ENCODE peak calls at places on chromosomes 11 and 22, in four cellular contexts. Y is K562, J is GM12878, M is HepG2. S is an unnamed sample.

GRCh38 chr11:34308049-34308692 is 49.6 kb downstream of the ABTB2 start:
- DNase-seq in Y (no peak), M (no peak), J (no peak), S (no peak)

GRCh38 chr11:134361241-134361640 is 29.5 kb downstream of the GLB1L2 start:
- DNase-seq in Y (no peak), J (no peak), M (no peak), S (peak)

GRCh38 chr11:31802990-31803812 is 7.9 kb downstream of the PAX6 start:
- DNase-seq in M (no peak), Y (no peak), J (no peak), S (peak)

GRCh38 chr22:23466351-23466750 is 113.7 kb downstream of the IGLL1 start:
- DNase-seq in M (no peak), J (no peak), Y (no peak), S (no peak)

GRCh38 chr11:14764899-14765527 is 121.4 kb downstream of the PDE3B start:
- DNase-seq in Y (peak), M (no peak), J (peak), S (no peak)

GRCh38 chr11:71251761-71252433 is 480 bp downstream of the SHANK2 start:
- DNase-seq in J (no peak), M (no peak), Y (peak), S (peak)

GRCh38 chr11:123235117-123235686 is 40.2 kb upstream of the CLMP start:
- DNase-seq in Y (peak), J (no peak), M (peak), S (peak)

GRCh38 chr11:21630934-21631478 is 561.9 kb upstream of the ANO5 start:
- DNase-seq in Y (no peak), J (peak), M (no peak), S (no peak)

GRCh38 chr22:33476716-33477115 is 418.5 kb upstream of the SYN3 start:
- DNase-seq in M (peak), Y (no peak), J (no peak), S (no peak)

GRCh38 chr11:1300569-1301187 is 8.8 kb downstream of the TOLLIP start:
- DNase-seq in Y (no peak), J (no peak), M (no peak), S (no peak)

GRCh38 chr11:126662055-126662790 is 306.7 kb downstream of the ST3GAL4 start:
- DNase-seq in M (no peak), J (no peak), Y (no peak), S (no peak)

GRCh38 chr11:62921201-62921572 is at the start of gene CHRM1:
- DNase-seq in J (no peak), Y (no peak), M (no peak), S (no peak)

GRCh38 chr22:17734197-17734596 is 40.1 kb downstream of the BID start:
- DNase-seq in Y (no peak), M (no peak), J (peak), S (no peak)

GRCh38 chr11:95404370-95404769 is 173.4 kb upstream of the SESN3 start:
- DNase-seq in Y (no peak), M (no peak), J (no peak), S (no peak)

GRCh38 chr11:19419813-19420212 is 179.1 kb upstream of the E2F8 start:
- DNase-seq in J (no peak), Y (no peak), M (no peak), S (no peak)

GRCh38 chr22:49764151-49764581 is 63.5 kb downstream of the BRD1 start:
- DNase-seq in Y (no peak), M (no peak), J (no peak), S (peak)

GRCh38 chr11:43989162-43989961 is 46.9 kb downstream of the C11orf96 start:
- DNase-seq in J (no peak), Y (no peak), M (no peak), S (no peak)

GRCh38 chr11:122812612-122813011 is 25.7 kb upstream of the CRTAM start:
- DNase-seq in Y (no peak), J (no peak), M (no peak), S (no peak)

GRCh38 chr11:79922641-79923040 is 481.8 kb upstream of the TENM4 start:
- DNase-seq in Y (no peak), M (no peak), J (no peak), S (no peak)

GRCh38 chr22:50587407-50587806 is 4.8 kb upstream of the CHKB start:
- DNase-seq in J (no peak), Y (no peak), M (no peak), S (no peak)

GRCh38 chr11:72191961-72192381 is at the start of gene FOLR1:
- DNase-seq in J (no peak), M (no peak), Y (peak), S (peak)

GRCh38 chr11:69295995-69296889 is 2.3 kb downstream of the MYEOV start:
- DNase-seq in J (no peak), M (peak), Y (no peak), S (no peak)

GRCh38 chr11:128624269-128625170 is 37.2 kb upstream of the ETS1 start:
- DNase-seq in M (no peak), Y (no peak), J (no peak), S (no peak)

GRCh38 chr11:520428-521178 is 13.6 kb upstream of the RNH1 start:
- DNase-seq in M (peak), Y (no peak), J (no peak), S (peak)

DNA sequence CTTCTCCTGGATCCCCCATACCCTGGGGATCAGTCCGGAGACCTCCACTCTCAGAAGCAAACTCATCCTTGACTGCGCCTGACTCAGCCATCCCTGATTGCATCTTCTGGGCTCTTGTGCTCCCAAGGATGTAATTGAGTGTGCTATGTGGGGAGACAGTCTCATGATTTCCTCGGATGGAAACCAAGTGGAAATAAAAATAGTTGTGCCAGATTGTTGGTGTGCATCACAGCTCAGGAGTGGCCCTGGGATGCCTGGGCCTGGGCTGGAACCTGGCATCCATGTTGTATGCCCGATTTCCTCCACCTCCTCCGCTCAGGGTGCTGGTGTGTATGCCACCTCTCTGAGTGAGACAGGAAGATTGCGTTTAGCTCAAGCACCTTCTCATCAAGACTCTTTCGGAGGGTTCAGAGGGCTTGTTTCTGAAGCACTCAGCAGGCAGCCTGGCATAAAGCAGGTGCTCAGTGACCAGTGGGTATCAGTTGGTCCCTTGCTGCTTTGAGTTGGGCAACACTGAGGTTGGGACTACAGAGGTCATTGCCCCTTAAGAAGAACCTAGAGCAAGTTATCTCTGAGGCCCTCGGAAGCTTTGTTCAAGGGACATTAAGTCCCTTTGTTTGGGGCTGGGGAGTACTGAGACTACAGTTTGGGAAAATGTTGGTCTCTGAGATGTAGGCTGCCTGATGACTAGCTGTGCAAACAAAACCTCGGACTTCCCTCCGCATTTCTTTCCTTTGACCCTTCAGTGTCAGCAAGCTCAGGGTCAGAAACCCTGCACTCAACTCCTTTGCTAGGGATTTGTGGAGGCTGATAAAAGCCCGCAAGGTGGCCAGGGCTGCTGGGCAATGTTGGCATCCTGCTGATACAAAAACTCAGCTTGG is 24.8 kb upstream of the MICAL2 start:
- DNase-seq in M (peak), J (no peak), Y (no peak), S (no peak)
- TF ChIP-seq MAX in M (no peak), J (no peak), Y (no peak), S (no peak)

GRCh38 chr11:59224419-59224928 is 11.7 kb upstream of the MPEG1 start:
- DNase-seq in J (no peak), M (no peak), Y (no peak), S (no peak)
- TF ChIP-seq ATF2 in J (no peak), M (no peak), Y (no peak), S (no peak)

DNA sequence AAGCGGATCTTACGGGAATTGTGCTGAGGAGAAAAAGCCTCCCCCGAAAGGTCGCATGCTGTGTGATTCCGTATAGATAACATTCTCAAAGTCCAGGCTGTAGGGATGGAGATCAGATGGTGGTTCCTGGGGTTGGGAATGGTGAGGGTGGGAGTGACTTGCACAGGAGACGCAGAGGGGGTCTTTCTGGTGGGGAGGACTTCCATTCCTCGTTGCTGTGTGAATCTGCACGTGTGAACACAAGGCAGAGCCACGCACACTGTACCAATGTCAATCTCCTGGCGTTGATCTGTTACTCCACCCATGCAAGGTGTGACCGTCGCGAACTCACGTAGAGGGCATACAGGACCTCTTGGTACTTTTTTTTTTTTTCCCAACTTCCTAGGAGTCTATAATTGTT is 59.0 kb upstream of the KCNQ1OT1 start:
- DNase-seq in J (no peak), M (no peak), Y (no peak), S (peak)
- TF ChIP-seq NR2C2 in J (no peak), M (no peak), Y (no peak), S (no peak)

DNA sequence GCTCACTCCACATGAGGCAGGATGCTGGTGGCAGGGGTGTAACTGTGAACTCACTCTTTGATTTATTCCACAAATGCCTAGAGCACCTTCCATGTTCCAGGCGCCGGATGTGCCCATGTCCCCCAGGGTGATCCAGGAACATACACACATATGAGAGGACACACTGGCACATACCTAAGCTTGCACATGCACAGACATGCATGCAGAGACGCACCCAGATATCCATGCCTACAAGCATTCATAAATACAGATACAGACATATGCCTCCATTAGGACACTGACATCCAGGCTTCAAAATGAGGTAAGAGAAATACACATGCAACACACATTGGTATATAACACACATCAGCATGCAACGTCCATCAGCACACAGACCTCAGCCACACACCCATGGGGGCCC is 4.5 kb downstream of the OSM start:
- DNase-seq in M (no peak), J (no peak), Y (no peak), S (no peak)
- TF ChIP-seq MAX in M (no peak), J (no peak), Y (no peak), S (no peak)

GRCh38 chr11:118908931-118909618 is 16.7 kb downstream of the BCL9L start:
- DNase-seq in J (no peak), M (no peak), Y (no peak), S (peak)
- TF ChIP-seq ATF2 in J (no peak), M (no peak), Y (no peak), S (no peak)

GRCh38 chr11:77471520-77472234 is 2.2 kb downstream of the PAK1 start:
- DNase-seq in J (no peak), Y (peak), M (peak), S (peak)
- TF ChIP-seq NR2C2 in J (no peak), Y (no peak), M (no peak), S (no peak)

GRCh38 chr11:37946155-37946766 is 1348.2 kb upstream of the RAG2 start:
- DNase-seq in M (peak), Y (peak), J (peak), S (peak)
- TF ChIP-seq MAX in M (no peak), Y (no peak), J (no peak), S (no peak)

GRCh38 chr11:9760180-9760550 is 96.3 kb downstream of the SWAP70 start:
- DNase-seq in M (no peak), Y (no peak), J (no peak), S (no peak)
- TF ChIP-seq ATF2 in M (no peak), Y (no peak), J (no peak), S (no peak)

S was measured in WTC11.